ENCODE peak calls at places on chromosomes 5 and 9, in nine cellular contexts. One of them, this sample, is unnamed.

GRCh38 chr5:16489322-16489791 is 23.8 kb upstream of the ZNF622 start:
- DNase-seq in HCT116: peak
- DNase-seq in fibroblast of lung: peak
- DNase-seq in uterus: no peak
- DNase-seq in bronchial epithelial cell: peak
- DNase-seq in psoas muscle: no peak
- DNase-seq in AG09309: peak
- DNase-seq in fibroblast of the aortic adventitia: peak
- DNase-seq in A549: peak
- DNase-seq in this sample: no peak

GRCh38 chr5:125198270-125198974 is 452.0 kb upstream of the ZNF608 start:
- DNase-seq in HCT116: no peak
- DNase-seq in fibroblast of lung: peak
- DNase-seq in uterus: peak
- DNase-seq in bronchial epithelial cell: peak
- DNase-seq in psoas muscle: peak
- DNase-seq in AG09309: peak
- DNase-seq in fibroblast of the aortic adventitia: peak
- DNase-seq in A549: no peak
- DNase-seq in this sample: no peak

GRCh38 chr9:14485366-14485765 is 171.4 kb upstream of the NFIB start:
- DNase-seq in HCT116: no peak
- DNase-seq in fibroblast of lung: peak
- DNase-seq in uterus: no peak
- DNase-seq in bronchial epithelial cell: peak
- DNase-seq in psoas muscle: no peak
- DNase-seq in AG09309: no peak
- DNase-seq in fibroblast of the aortic adventitia: no peak
- DNase-seq in A549: no peak
- DNase-seq in this sample: no peak

GRCh38 chr5:10731910-10732309 is 29.1 kb downstream of the DAP start:
- DNase-seq in HCT116: no peak
- DNase-seq in fibroblast of lung: no peak
- DNase-seq in uterus: no peak
- DNase-seq in bronchial epithelial cell: no peak
- DNase-seq in psoas muscle: no peak
- DNase-seq in AG09309: no peak
- DNase-seq in fibroblast of the aortic adventitia: no peak
- DNase-seq in A549: no peak
- DNase-seq in this sample: no peak

GRCh38 chr5:160970605-160971191 is 118.7 kb upstream of the ATP10B start:
- DNase-seq in HCT116: no peak
- DNase-seq in fibroblast of lung: no peak
- DNase-seq in uterus: no peak
- DNase-seq in bronchial epithelial cell: peak
- DNase-seq in psoas muscle: no peak
- DNase-seq in AG09309: no peak
- DNase-seq in fibroblast of the aortic adventitia: no peak
- DNase-seq in A549: no peak
- DNase-seq in this sample: no peak

GRCh38 chr5:59863777-59864176 is 29.7 kb downstream of the PDE4D start:
- DNase-seq in HCT116: no peak
- DNase-seq in fibroblast of lung: peak
- DNase-seq in uterus: no peak
- DNase-seq in bronchial epithelial cell: no peak
- DNase-seq in psoas muscle: no peak
- DNase-seq in AG09309: no peak
- DNase-seq in fibroblast of the aortic adventitia: peak
- DNase-seq in A549: no peak
- DNase-seq in this sample: no peak

GRCh38 chr9:77847626-77848025 is 184.0 kb downstream of the GNAQ start:
- DNase-seq in HCT116: no peak
- DNase-seq in fibroblast of lung: no peak
- DNase-seq in uterus: no peak
- DNase-seq in bronchial epithelial cell: peak
- DNase-seq in psoas muscle: no peak
- DNase-seq in AG09309: no peak
- DNase-seq in fibroblast of the aortic adventitia: no peak
- DNase-seq in A549: no peak
- DNase-seq in this sample: no peak

GRCh38 chr9:68595868-68596267 is 55.2 kb upstream of the TMEM252 start:
- DNase-seq in HCT116: no peak
- DNase-seq in fibroblast of lung: no peak
- DNase-seq in uterus: no peak
- DNase-seq in bronchial epithelial cell: no peak
- DNase-seq in psoas muscle: no peak
- DNase-seq in AG09309: no peak
- DNase-seq in fibroblast of the aortic adventitia: no peak
- DNase-seq in A549: no peak
- DNase-seq in this sample: no peak

GRCh38 chr5:77935516-77936364 is 159.6 kb upstream of the TBCA start:
- DNase-seq in HCT116: no peak
- DNase-seq in fibroblast of lung: peak
- DNase-seq in uterus: no peak
- DNase-seq in bronchial epithelial cell: no peak
- DNase-seq in psoas muscle: no peak
- DNase-seq in AG09309: peak
- DNase-seq in fibroblast of the aortic adventitia: peak
- DNase-seq in A549: no peak
- DNase-seq in this sample: no peak

GRCh38 chr5:172642511-172642910 is 1.4 kb downstream of the NEURL1B start:
- DNase-seq in HCT116: no peak
- DNase-seq in fibroblast of lung: no peak
- DNase-seq in uterus: no peak
- DNase-seq in bronchial epithelial cell: no peak
- DNase-seq in psoas muscle: peak
- DNase-seq in AG09309: no peak
- DNase-seq in fibroblast of the aortic adventitia: no peak
- DNase-seq in A549: no peak
- DNase-seq in this sample: no peak

GRCh38 chr9:110178281-110178680 is 29.7 kb downstream of the C9orf152 start:
- DNase-seq in HCT116: no peak
- DNase-seq in fibroblast of lung: no peak
- DNase-seq in uterus: no peak
- DNase-seq in bronchial epithelial cell: peak
- DNase-seq in psoas muscle: no peak
- DNase-seq in AG09309: no peak
- DNase-seq in fibroblast of the aortic adventitia: no peak
- DNase-seq in A549: no peak
- DNase-seq in this sample: no peak

GRCh38 chr5:32365623-32366022 is 52.9 kb upstream of the MTMR12 start:
- DNase-seq in HCT116: no peak
- DNase-seq in fibroblast of lung: no peak
- DNase-seq in uterus: no peak
- DNase-seq in bronchial epithelial cell: no peak
- DNase-seq in psoas muscle: no peak
- DNase-seq in AG09309: no peak
- DNase-seq in fibroblast of the aortic adventitia: no peak
- DNase-seq in A549: no peak
- DNase-seq in this sample: no peak

GRCh38 chr5:154995679-154996078 is 17.9 kb upstream of the KIF4B start:
- DNase-seq in HCT116: no peak
- DNase-seq in fibroblast of lung: no peak
- DNase-seq in uterus: no peak
- DNase-seq in bronchial epithelial cell: no peak
- DNase-seq in psoas muscle: no peak
- DNase-seq in AG09309: no peak
- DNase-seq in fibroblast of the aortic adventitia: no peak
- DNase-seq in A549: no peak
- DNase-seq in this sample: no peak

GRCh38 chr9:469672-470040 is 255.0 kb downstream of the DOCK8 start:
- DNase-seq in HCT116: no peak
- DNase-seq in fibroblast of lung: no peak
- DNase-seq in uterus: peak
- DNase-seq in bronchial epithelial cell: no peak
- DNase-seq in psoas muscle: peak
- DNase-seq in AG09309: no peak
- DNase-seq in fibroblast of the aortic adventitia: no peak
- DNase-seq in A549: no peak
- DNase-seq in this sample: no peak

GRCh38 chr5:173468821-173469251 is 140.6 kb upstream of the STC2 start:
- DNase-seq in HCT116: no peak
- DNase-seq in fibroblast of lung: peak
- DNase-seq in uterus: no peak
- DNase-seq in bronchial epithelial cell: no peak
- DNase-seq in psoas muscle: peak
- DNase-seq in AG09309: no peak
- DNase-seq in fibroblast of the aortic adventitia: peak
- DNase-seq in A549: no peak
- DNase-seq in this sample: no peak

GRCh38 chr5:1737790-1738405 is 61.7 kb downstream of the MRPL36 start:
- DNase-seq in HCT116: peak
- DNase-seq in fibroblast of lung: peak
- DNase-seq in uterus: no peak
- DNase-seq in bronchial epithelial cell: peak
- DNase-seq in psoas muscle: no peak
- DNase-seq in AG09309: no peak
- DNase-seq in fibroblast of the aortic adventitia: peak
- DNase-seq in A549: no peak
- DNase-seq in this sample: no peak

GRCh38 chr9:133129001-133129799 is 8.2 kb upstream of the RALGDS start:
- DNase-seq in HCT116: no peak
- DNase-seq in fibroblast of lung: no peak
- DNase-seq in uterus: no peak
- DNase-seq in bronchial epithelial cell: no peak
- DNase-seq in psoas muscle: peak
- DNase-seq in AG09309: no peak
- DNase-seq in fibroblast of the aortic adventitia: no peak
- DNase-seq in A549: no peak
- DNase-seq in this sample: no peak

GRCh38 chr9:131473891-131474290 is 28.8 kb upstream of the POMT1 start:
- DNase-seq in HCT116: no peak
- DNase-seq in fibroblast of lung: no peak
- DNase-seq in uterus: no peak
- DNase-seq in bronchial epithelial cell: no peak
- DNase-seq in psoas muscle: peak
- DNase-seq in AG09309: no peak
- DNase-seq in fibroblast of the aortic adventitia: no peak
- DNase-seq in A549: no peak
- DNase-seq in this sample: no peak

GRCh38 chr5:109455598-109456096 is 45.9 kb upstream of the PJA2 start:
- DNase-seq in HCT116: peak
- DNase-seq in fibroblast of lung: peak
- DNase-seq in uterus: peak
- DNase-seq in bronchial epithelial cell: peak
- DNase-seq in psoas muscle: no peak
- DNase-seq in AG09309: peak
- DNase-seq in fibroblast of the aortic adventitia: peak
- DNase-seq in A549: peak
- DNase-seq in this sample: peak

GRCh38 chr5:109452661-109453060 is 42.9 kb upstream of the PJA2 start:
- DNase-seq in HCT116: no peak
- DNase-seq in fibroblast of lung: peak
- DNase-seq in uterus: no peak
- DNase-seq in bronchial epithelial cell: no peak
- DNase-seq in psoas muscle: no peak
- DNase-seq in AG09309: no peak
- DNase-seq in fibroblast of the aortic adventitia: no peak
- DNase-seq in A549: no peak
- DNase-seq in this sample: no peak

GRCh38 chr5:109453251-109453650 is 43.5 kb upstream of the PJA2 start:
- DNase-seq in HCT116: no peak
- DNase-seq in fibroblast of lung: peak
- DNase-seq in uterus: no peak
- DNase-seq in bronchial epithelial cell: no peak
- DNase-seq in psoas muscle: no peak
- DNase-seq in AG09309: no peak
- DNase-seq in fibroblast of the aortic adventitia: no peak
- DNase-seq in A549: no peak
- DNase-seq in this sample: peak

GRCh38 chr5:109451161-109451560 is 41.4 kb upstream of the PJA2 start:
- DNase-seq in HCT116: no peak
- DNase-seq in fibroblast of lung: no peak
- DNase-seq in uterus: no peak
- DNase-seq in bronchial epithelial cell: no peak
- DNase-seq in psoas muscle: no peak
- DNase-seq in AG09309: no peak
- DNase-seq in fibroblast of the aortic adventitia: no peak
- DNase-seq in A549: no peak
- DNase-seq in this sample: no peak

GRCh38 chr5:109454726-109455505 is 45.1 kb upstream of the PJA2 start:
- DNase-seq in HCT116: no peak
- DNase-seq in fibroblast of lung: peak
- DNase-seq in uterus: no peak
- DNase-seq in bronchial epithelial cell: peak
- DNase-seq in psoas muscle: no peak
- DNase-seq in AG09309: peak
- DNase-seq in fibroblast of the aortic adventitia: peak
- DNase-seq in A549: no peak
- DNase-seq in this sample: peak
- H3K4me3 ChIP-seq in HCT116: no peak
- H3K4me3 ChIP-seq in fibroblast of lung: no peak
- H3K4me3 ChIP-seq in uterus: no peak
- H3K4me3 ChIP-seq in bronchial epithelial cell: no peak
- H3K4me3 ChIP-seq in psoas muscle: no peak
- H3K4me3 ChIP-seq in AG09309: no peak
- H3K4me3 ChIP-seq in fibroblast of the aortic adventitia: peak
- H3K4me3 ChIP-seq in A549: no peak
- H3K4me3 ChIP-seq in this sample: no peak

GRCh38 chr5:14270212-14270702 is 127.1 kb downstream of the TRIO start:
- DNase-seq in HCT116: peak
- DNase-seq in fibroblast of lung: peak
- DNase-seq in uterus: peak
- DNase-seq in bronchial epithelial cell: peak
- DNase-seq in psoas muscle: peak
- DNase-seq in AG09309: no peak
- DNase-seq in fibroblast of the aortic adventitia: peak
- DNase-seq in A549: peak
- DNase-seq in this sample: no peak
- TF ChIP-seq CTCF in HCT116: peak
- TF ChIP-seq CTCF in fibroblast of lung: peak
- TF ChIP-seq CTCF in uterus: peak
- TF ChIP-seq CTCF in bronchial epithelial cell: peak
- TF ChIP-seq CTCF in psoas muscle: peak
- TF ChIP-seq CTCF in AG09309: peak
- TF ChIP-seq CTCF in fibroblast of the aortic adventitia: peak
- TF ChIP-seq CTCF in A549: peak
- TF ChIP-seq CTCF in this sample: peak

GRCh38 chr9:35984021-35984420 is 26.1 kb upstream of the OR2S2 start:
- DNase-seq in HCT116: no peak
- DNase-seq in fibroblast of lung: no peak
- DNase-seq in uterus: no peak
- DNase-seq in bronchial epithelial cell: no peak
- DNase-seq in psoas muscle: no peak
- DNase-seq in AG09309: no peak
- DNase-seq in fibroblast of the aortic adventitia: no peak
- DNase-seq in A549: no peak
- DNase-seq in this sample: no peak
- H3K4me3 ChIP-seq in HCT116: no peak
- H3K4me3 ChIP-seq in fibroblast of lung: no peak
- H3K4me3 ChIP-seq in uterus: no peak
- H3K4me3 ChIP-seq in bronchial epithelial cell: no peak
- H3K4me3 ChIP-seq in psoas muscle: no peak
- H3K4me3 ChIP-seq in AG09309: no peak
- H3K4me3 ChIP-seq in fibroblast of the aortic adventitia: no peak
- H3K4me3 ChIP-seq in A549: no peak
- H3K4me3 ChIP-seq in this sample: no peak

DNA sequence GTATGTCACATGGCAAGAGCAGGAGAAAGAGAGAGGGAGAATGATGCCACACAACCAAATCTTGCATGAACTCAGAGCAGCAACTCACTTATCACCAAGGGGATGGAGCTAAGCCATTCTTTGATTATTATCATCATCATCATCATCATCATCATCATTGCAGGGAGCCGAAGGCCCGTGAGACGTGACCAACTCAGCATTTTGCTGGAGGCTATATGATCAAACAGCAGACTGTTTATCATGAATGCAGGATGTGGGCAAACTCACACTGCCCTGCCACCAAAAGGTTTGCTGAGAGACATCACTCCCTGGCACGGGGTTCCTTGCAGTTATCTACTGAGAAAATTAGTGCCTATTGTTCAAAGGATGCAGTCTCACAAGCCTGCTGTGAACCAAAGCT is 8.6 kb upstream of the ZNF169 start:
- DNase-seq in HCT116: no peak
- DNase-seq in fibroblast of lung: no peak
- DNase-seq in uterus: no peak
- DNase-seq in bronchial epithelial cell: peak
- DNase-seq in psoas muscle: no peak
- DNase-seq in AG09309: no peak
- DNase-seq in fibroblast of the aortic adventitia: no peak
- DNase-seq in A549: no peak
- DNase-seq in this sample: no peak
- TF ChIP-seq CTCF in HCT116: no peak
- TF ChIP-seq CTCF in fibroblast of lung: no peak
- TF ChIP-seq CTCF in uterus: no peak
- TF ChIP-seq CTCF in bronchial epithelial cell: no peak
- TF ChIP-seq CTCF in psoas muscle: no peak
- TF ChIP-seq CTCF in AG09309: no peak
- TF ChIP-seq CTCF in fibroblast of the aortic adventitia: no peak
- TF ChIP-seq CTCF in A549: no peak
- TF ChIP-seq CTCF in this sample: no peak